ENCODE peak calls at places on chromosomes 7 and 10, in five cellular contexts. A, L, H, K and U are unnamed samples. For H3K4me1, the result is how much of the 10 kb centered on the place peaks cover.

GRCh38 chr7:138880881-138881577 is 83.0 kb upstream of the ATP6V0A4 start:
- DNase-seq in A (no peak), L (peak), H (no peak), K (no peak), U (no peak)

GRCh38 chr10:87654212-87654611 is 5.5 kb upstream of the PAPSS2 start:
- DNase-seq in A (no peak), L (no peak), H (no peak), K (no peak), U (no peak)

GRCh38 chr10:130358981-130359650 is 222.9 kb downstream of the GLRX3 start:
- DNase-seq in A (no peak), L (no peak), H (no peak), K (no peak), U (no peak)

GRCh38 chr7:134042307-134042706 is 84.8 kb upstream of the LRGUK start:
- DNase-seq in A (no peak), L (no peak), H (no peak), K (no peak), U (no peak)

GRCh38 chr10:82084904-82085303 is 209.9 kb downstream of the NRG3 start:
- DNase-seq in A (no peak), L (no peak), H (no peak), K (no peak), U (no peak)

GRCh38 chr10:30200019-30200415 is 140.6 kb upstream of the JCAD start:
- DNase-seq in A (no peak), L (no peak), H (no peak), K (no peak), U (no peak)

GRCh38 chr10:11755512-11756247 is 13.5 kb downstream of the ECHDC3 start:
- DNase-seq in A (no peak), L (peak), H (no peak), K (no peak), U (no peak)

GRCh38 chr10:73182568-73182967 is 14.6 kb downstream of the FAM149B1 start:
- DNase-seq in A (no peak), L (no peak), H (no peak), K (no peak), U (no peak)

GRCh38 chr7:142866361-142867096 is 11.7 kb downstream of the EPHB6 start:
- DNase-seq in A (peak), L (peak), H (no peak), K (peak), U (peak)

GRCh38 chr10:121844537-121844936 is 83.3 kb downstream of the ATE1 start:
- DNase-seq in A (no peak), L (no peak), H (no peak), K (no peak), U (no peak)

GRCh38 chr10:52526251-52526823 is 212.3 kb downstream of the DKK1 start:
- DNase-seq in A (no peak), L (no peak), H (no peak), K (no peak), U (no peak)

GRCh38 chr10:75209325-75210192 is 1.0 kb upstream of the VDAC2 start:
- DNase-seq in A (no peak), L (peak), H (peak), K (no peak), U (peak)

GRCh38 chr10:21519981-21520436 is 5.5 kb downstream of the SKIDA1 start:
- DNase-seq in A (no peak), L (no peak), H (no peak), K (no peak), U (no peak)

GRCh38 chr7:143954163-143954894 is at the start of gene OR2F1:
- DNase-seq in A (no peak), L (no peak), H (no peak), K (no peak), U (no peak)

GRCh38 chr10:26486304-26486703 is 48.2 kb downstream of the APBB1IP start:
- DNase-seq in A (no peak), L (no peak), H (no peak), K (no peak), U (no peak)

GRCh38 chr10:26485150-26485941 is 47.2 kb downstream of the APBB1IP start:
- DNase-seq in A (peak), L (no peak), H (no peak), K (no peak), U (no peak)

GRCh38 chr10:26480909-26481703 is 43.0 kb downstream of the APBB1IP start:
- DNase-seq in A (no peak), L (no peak), H (no peak), K (no peak), U (no peak)

GRCh38 chr10:26481914-26482550 is 43.9 kb downstream of the APBB1IP start:
- DNase-seq in A (no peak), L (no peak), H (no peak), K (no peak), U (peak)

GRCh38 chr10:26483554-26483953 is 45.4 kb downstream of the APBB1IP start:
- DNase-seq in A (no peak), L (no peak), H (no peak), K (no peak), U (no peak)
- H3K4me1 ChIP-seq in A (under half), L (under half), H (half or more), K (under half), U (under half)

DNA sequence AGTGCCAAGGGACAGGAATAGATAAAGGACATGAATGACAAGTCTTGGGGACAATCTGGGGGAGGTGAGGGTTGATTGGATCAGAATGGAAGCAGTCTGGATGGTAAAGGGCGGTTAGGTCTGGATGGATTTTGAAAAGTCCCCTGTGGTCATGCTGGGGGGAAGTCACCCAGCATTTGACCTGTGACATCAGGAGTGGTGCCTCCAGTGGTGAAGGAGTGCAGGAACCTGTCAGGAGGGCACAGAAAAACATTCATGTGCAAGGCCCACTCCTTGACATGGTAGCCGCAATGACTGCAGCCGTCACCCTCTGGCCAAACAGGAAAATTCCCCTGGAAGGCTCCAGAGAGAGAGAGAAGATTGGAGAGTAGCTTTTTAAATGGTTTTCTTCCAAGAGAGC is 304.8 kb downstream of the GFRA1 start:
- DNase-seq in A (no peak), L (no peak), H (no peak), K (no peak), U (no peak)
- TF ChIP-seq CTCF in A (no peak), L (no peak), H (no peak), K (peak), U (no peak)

GRCh38 chr10:112653851-112654250 is 206.8 kb downstream of the VTI1A start:
- DNase-seq in A (no peak), L (no peak), H (no peak), K (no peak), U (no peak)
- H3K4me1 ChIP-seq in A (under half), L (under half), H (under half), K (under half), U (under half)

GRCh38 chr7:73667344-73668102 is at the start of gene VPS37D:
- DNase-seq in A (peak), L (peak), H (peak), K (peak), U (peak)
- TF ChIP-seq CTCF in A (peak), L (peak), H (peak), K (peak), U (peak)

GRCh38 chr10:31350891-31351290 is 31.9 kb downstream of the ZEB1 start:
- DNase-seq in A (no peak), L (no peak), H (no peak), K (no peak), U (no peak)

GRCh38 chr10:31345886-31346285 is 26.9 kb downstream of the ZEB1 start:
- DNase-seq in A (no peak), L (no peak), H (no peak), K (no peak), U (no peak)

GRCh38 chr10:31347705-31348104 is 28.7 kb downstream of the ZEB1 start:
- DNase-seq in A (no peak), L (no peak), H (no peak), K (no peak), U (no peak)

GRCh38 chr10:31343551-31343950 is 24.5 kb downstream of the ZEB1 start:
- DNase-seq in A (no peak), L (no peak), H (no peak), K (no peak), U (no peak)

DNA sequence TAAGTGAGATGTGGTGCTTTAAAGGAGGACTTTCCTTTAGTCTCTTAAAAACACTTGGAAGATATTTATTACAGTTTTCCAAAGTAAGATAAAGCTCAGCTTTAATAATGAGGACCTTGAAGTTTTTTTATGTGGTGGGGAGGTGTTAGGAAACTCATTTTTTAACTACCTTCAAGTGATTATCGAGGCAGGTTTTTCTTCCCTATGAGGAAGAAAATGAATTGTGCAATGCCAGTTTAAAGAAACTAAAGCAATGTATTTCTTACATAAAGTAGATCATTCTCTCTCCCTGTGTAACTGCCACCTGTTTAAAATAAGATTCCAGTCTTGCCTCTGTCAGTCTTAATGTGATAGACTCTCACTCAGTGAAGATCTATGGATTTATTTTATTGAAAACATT is 27.9 kb downstream of the ZEB1 start:
- DNase-seq in A (no peak), L (no peak), H (no peak), K (no peak), U (no peak)
- H3K4me1 ChIP-seq in A (under half), L (half or more), H (under half), K (under half), U (under half)

DNA sequence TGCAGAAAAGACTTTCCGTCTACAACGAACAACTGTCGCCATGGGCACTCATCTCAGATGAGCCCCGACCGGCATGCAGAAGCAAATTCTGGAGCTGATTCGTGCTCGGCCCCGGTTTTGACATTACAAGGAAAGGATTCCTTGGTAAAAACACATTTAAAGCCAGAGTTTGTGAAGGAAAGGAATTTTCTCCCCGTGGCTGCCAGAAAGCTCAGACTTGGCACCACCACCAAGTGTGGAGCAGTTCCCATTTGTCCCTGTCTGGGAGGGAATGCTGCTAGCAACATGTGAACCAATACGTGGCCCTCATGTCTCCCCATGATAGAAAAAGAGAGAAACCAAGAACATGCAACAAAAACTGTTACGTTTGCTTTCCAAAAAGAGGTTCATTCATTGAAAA is 55.2 kb upstream of the DDC start:
- DNase-seq in A (no peak), L (no peak), H (no peak), K (no peak), U (no peak)
- TF ChIP-seq CTCF in A (no peak), L (no peak), H (no peak), K (no peak), U (no peak)

DNA sequence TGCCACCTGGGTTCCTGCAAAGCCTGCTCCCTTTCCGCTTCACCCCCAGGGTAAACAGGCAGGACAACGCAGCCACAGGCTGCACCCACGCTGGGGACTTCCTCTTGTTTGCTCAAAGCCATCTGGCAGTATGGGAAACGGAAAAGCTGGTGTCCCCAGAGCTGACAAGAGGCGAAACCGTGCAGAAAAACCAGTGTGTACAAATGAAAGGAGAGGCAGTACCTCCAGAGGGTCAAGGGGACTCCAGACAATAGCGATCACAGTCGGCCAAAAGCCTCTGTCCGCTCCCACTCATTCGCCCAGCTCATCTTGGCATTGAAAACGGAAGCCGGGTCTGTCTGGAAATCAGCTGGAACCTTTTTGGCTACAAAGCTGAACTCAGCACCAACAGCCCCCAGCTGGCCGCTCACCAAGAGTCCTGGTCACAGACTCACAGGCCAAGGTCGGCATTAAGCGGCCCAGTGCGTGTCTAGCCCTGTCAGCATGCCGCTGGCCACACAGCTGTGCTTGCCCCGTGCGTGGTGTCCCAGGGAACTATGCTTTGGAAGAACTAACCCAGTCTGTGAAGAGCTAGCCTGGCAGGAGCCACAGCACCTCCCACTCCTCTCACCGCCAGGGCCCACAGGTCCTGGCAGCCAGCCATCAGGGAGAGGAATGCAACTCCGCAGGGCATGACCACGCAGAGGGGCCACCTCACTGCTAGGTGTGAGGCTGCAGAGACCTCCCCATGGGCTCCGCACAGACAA is 10.4 kb downstream of the TNS3 start:
- DNase-seq in A (peak), L (peak), H (peak), K (no peak), U (peak)
- H3K4me1 ChIP-seq in A (under half), L (under half), H (half or more), K (under half), U (half or more)